ENCODE peak calls at places on chromosomes 2 and 18, in seven cellular contexts. Y is fibroblast of the aortic adventitia, I is NB4, H is body of pancreas, B is amniotic stem cell, J is fibroblast of the conjunctiva, N is NCI-H1417. A is an unnamed sample.

GRCh38 chr2:63790491-63790890 is 51.2 kb upstream of the UGP2 start:
- DNase-seq in H (no peak), J (no peak), B (no peak), I (no peak), Y (peak), N (no peak), A (no peak)

GRCh38 chr2:71620116-71620515 is 166.8 kb downstream of the DYSF start:
- DNase-seq in B (no peak), I (no peak), N (no peak), J (no peak), H (no peak), Y (no peak), A (no peak)

GRCh38 chr2:26203091-26203490 is 30.2 kb downstream of the GAREM2 start:
- DNase-seq in Y (no peak), B (no peak), J (no peak), I (no peak), N (no peak), H (no peak), A (no peak)

GRCh38 chr18:25299426-25299825 is 52.5 kb downstream of the ZNF521 start:
- DNase-seq in B (peak), Y (peak), I (peak), N (no peak), J (no peak), H (no peak), A (no peak)

GRCh38 chr2:234679766-234680687 is 183.1 kb upstream of the ARL4C start:
- DNase-seq in H (peak), J (peak), I (no peak), Y (peak), B (peak), N (no peak), A (no peak)

GRCh38 chr2:234643407-234643806 is 146.5 kb upstream of the ARL4C start:
- DNase-seq in Y (peak), J (no peak), N (no peak), B (no peak), I (no peak), H (no peak), A (no peak)

GRCh38 chr2:177264209-177264538 is 353 bp downstream of the NFE2L2 start:
- DNase-seq in Y (no peak), I (peak), B (no peak), J (no peak), H (peak), N (peak), A (no peak)

GRCh38 chr2:69013123-69013836 is at the start of gene ANTXR1:
- DNase-seq in H (no peak), N (peak), I (peak), J (peak), Y (peak), B (peak), A (peak)

GRCh38 chr2:102313950-102314349 is 2.6 kb downstream of the IL1RL1 start:
- DNase-seq in Y (no peak), H (no peak), N (no peak), J (no peak), I (no peak), B (no peak), A (no peak)

GRCh38 chr2:152395132-152396024 is 60.4 kb downstream of the FMNL2 start:
- DNase-seq in J (peak), N (no peak), I (no peak), B (no peak), Y (peak), H (no peak), A (no peak)

GRCh38 chr2:32009479-32010256 is 1.1 kb downstream of the MEMO1 start:
- DNase-seq in B (no peak), H (peak), I (peak), Y (peak), J (no peak), N (peak), A (no peak)

GRCh38 chr2:118061135-118061955 is 26.9 kb upstream of the INSIG2 start:
- DNase-seq in I (peak), B (no peak), Y (peak), N (peak), H (no peak), J (peak), A (no peak)